ENCODE peak calls at places on chromosomes 11 and 22, in eight cellular contexts. One of them, this sample, is unnamed.
A peak's percentile ranks its signal among the peaks of the same experiment; 100 is the strongest.

GRCh38 chr11:100863080-100863581 is 176.0 kb downstream of the ARHGAP42 start:
- DNase-seq in chondrocyte: no peak
- DNase-seq in GM12865: peak; percentile 63
- DNase-seq in stimulated activated naive CD8-positive, alpha-beta T cell treated with anti-CD3 and anti-CD28 coated beads, Interleukin-15, Interleukin-2, amounts not matched to agents 100 U/mL and 50 U/mL, for 24 hours: no peak
- DNase-seq in skeletal muscle cell: peak; percentile 91
- DNase-seq in stimulated activated CD8-positive, alpha-beta memory T cell treated with anti-CD3 and anti-CD28 coated beads, Interleukin-15, amount 100 ng/mL, for 1 hour: no peak
- DNase-seq in smooth muscle cell of the brain vasculature: no peak
- DNase-seq in activated naive CD4-positive, alpha-beta T cell: no peak
- DNase-seq in this sample: peak; percentile 74

GRCh38 chr11:71428861-71429435 is 19.2 kb downstream of the DHCR7 start:
- DNase-seq in chondrocyte: no peak
- DNase-seq in skeletal muscle cell: no peak
- DNase-seq in activated naive CD4-positive, alpha-beta T cell: no peak
- DNase-seq in smooth muscle cell of the brain vasculature: no peak
- DNase-seq in stimulated activated CD8-positive, alpha-beta memory T cell treated with anti-CD3 and anti-CD28 coated beads, Interleukin-15, amount 100 ng/mL, for 1 hour: no peak
- DNase-seq in GM12865: no peak
- DNase-seq in stimulated activated naive CD8-positive, alpha-beta T cell treated with anti-CD3 and anti-CD28 coated beads, Interleukin-15, Interleukin-2, amounts not matched to agents 100 U/mL and 50 U/mL, for 24 hours: no peak
- DNase-seq in this sample: peak; percentile 92

GRCh38 chr11:14359573-14360031 is 619 bp upstream of the RRAS2 start:
- DNase-seq in activated naive CD4-positive, alpha-beta T cell: no peak
- DNase-seq in smooth muscle cell of the brain vasculature: no peak
- DNase-seq in stimulated activated CD8-positive, alpha-beta memory T cell treated with anti-CD3 and anti-CD28 coated beads, Interleukin-15, amount 100 ng/mL, for 1 hour: no peak
- DNase-seq in chondrocyte: no peak
- DNase-seq in stimulated activated naive CD8-positive, alpha-beta T cell treated with anti-CD3 and anti-CD28 coated beads, Interleukin-15, Interleukin-2, amounts not matched to agents 100 U/mL and 50 U/mL, for 24 hours: no peak
- DNase-seq in skeletal muscle cell: no peak
- DNase-seq in GM12865: no peak
- DNase-seq in this sample: no peak

GRCh38 chr11:13114566-13115465 is 105.7 kb downstream of the RASSF10 start:
- DNase-seq in GM12865: peak; percentile 54
- DNase-seq in stimulated activated CD8-positive, alpha-beta memory T cell treated with anti-CD3 and anti-CD28 coated beads, Interleukin-15, amount 100 ng/mL, for 1 hour: no peak
- DNase-seq in chondrocyte: no peak
- DNase-seq in stimulated activated naive CD8-positive, alpha-beta T cell treated with anti-CD3 and anti-CD28 coated beads, Interleukin-15, Interleukin-2, amounts not matched to agents 100 U/mL and 50 U/mL, for 24 hours: no peak
- DNase-seq in smooth muscle cell of the brain vasculature: no peak
- DNase-seq in skeletal muscle cell: no peak
- DNase-seq in activated naive CD4-positive, alpha-beta T cell: no peak
- DNase-seq in this sample: no peak

GRCh38 chr22:21984793-21985192 is 2.2 kb upstream of the TOP3B start:
- DNase-seq in stimulated activated naive CD8-positive, alpha-beta T cell treated with anti-CD3 and anti-CD28 coated beads, Interleukin-15, Interleukin-2, amounts not matched to agents 100 U/mL and 50 U/mL, for 24 hours: no peak
- DNase-seq in smooth muscle cell of the brain vasculature: no peak
- DNase-seq in chondrocyte: no peak
- DNase-seq in stimulated activated CD8-positive, alpha-beta memory T cell treated with anti-CD3 and anti-CD28 coated beads, Interleukin-15, amount 100 ng/mL, for 1 hour: no peak
- DNase-seq in activated naive CD4-positive, alpha-beta T cell: no peak
- DNase-seq in GM12865: peak; percentile 45
- DNase-seq in skeletal muscle cell: no peak
- DNase-seq in this sample: peak; percentile 58

GRCh38 chr11:27139742-27140141 is 99.1 kb downstream of the BBOX1 start:
- DNase-seq in activated naive CD4-positive, alpha-beta T cell: no peak
- DNase-seq in stimulated activated CD8-positive, alpha-beta memory T cell treated with anti-CD3 and anti-CD28 coated beads, Interleukin-15, amount 100 ng/mL, for 1 hour: no peak
- DNase-seq in chondrocyte: no peak
- DNase-seq in GM12865: no peak
- DNase-seq in skeletal muscle cell: no peak
- DNase-seq in smooth muscle cell of the brain vasculature: no peak
- DNase-seq in stimulated activated naive CD8-positive, alpha-beta T cell treated with anti-CD3 and anti-CD28 coated beads, Interleukin-15, Interleukin-2, amounts not matched to agents 100 U/mL and 50 U/mL, for 24 hours: no peak
- DNase-seq in this sample: no peak

GRCh38 chr22:24067587-24068376 is 56.7 kb downstream of the CABIN1 start:
- DNase-seq in stimulated activated CD8-positive, alpha-beta memory T cell treated with anti-CD3 and anti-CD28 coated beads, Interleukin-15, amount 100 ng/mL, for 1 hour: no peak
- DNase-seq in stimulated activated naive CD8-positive, alpha-beta T cell treated with anti-CD3 and anti-CD28 coated beads, Interleukin-15, Interleukin-2, amounts not matched to agents 100 U/mL and 50 U/mL, for 24 hours: no peak
- DNase-seq in smooth muscle cell of the brain vasculature: no peak
- DNase-seq in skeletal muscle cell: no peak
- DNase-seq in chondrocyte: no peak
- DNase-seq in activated naive CD4-positive, alpha-beta T cell: no peak
- DNase-seq in GM12865: no peak
- DNase-seq in this sample: no peak

GRCh38 chr11:107408762-107409200 is 48.8 kb downstream of the CWF19L2 start:
- DNase-seq in smooth muscle cell of the brain vasculature: no peak
- DNase-seq in GM12865: no peak
- DNase-seq in skeletal muscle cell: no peak
- DNase-seq in activated naive CD4-positive, alpha-beta T cell: no peak
- DNase-seq in stimulated activated CD8-positive, alpha-beta memory T cell treated with anti-CD3 and anti-CD28 coated beads, Interleukin-15, amount 100 ng/mL, for 1 hour: no peak
- DNase-seq in chondrocyte: no peak
- DNase-seq in stimulated activated naive CD8-positive, alpha-beta T cell treated with anti-CD3 and anti-CD28 coated beads, Interleukin-15, Interleukin-2, amounts not matched to agents 100 U/mL and 50 U/mL, for 24 hours: no peak
- DNase-seq in this sample: no peak

GRCh38 chr22:46803031-46803880 is 40.8 kb downstream of the TBC1D22A start:
- DNase-seq in smooth muscle cell of the brain vasculature: no peak
- DNase-seq in stimulated activated naive CD8-positive, alpha-beta T cell treated with anti-CD3 and anti-CD28 coated beads, Interleukin-15, Interleukin-2, amounts not matched to agents 100 U/mL and 50 U/mL, for 24 hours: peak; percentile 73
- DNase-seq in GM12865: peak; percentile 81
- DNase-seq in activated naive CD4-positive, alpha-beta T cell: peak; percentile 44
- DNase-seq in chondrocyte: no peak
- DNase-seq in skeletal muscle cell: no peak
- DNase-seq in stimulated activated CD8-positive, alpha-beta memory T cell treated with anti-CD3 and anti-CD28 coated beads, Interleukin-15, amount 100 ng/mL, for 1 hour: peak; percentile 39
- DNase-seq in this sample: no peak

GRCh38 chr22:46956498-46957215 is 194.2 kb downstream of the TBC1D22A start:
- DNase-seq in stimulated activated CD8-positive, alpha-beta memory T cell treated with anti-CD3 and anti-CD28 coated beads, Interleukin-15, amount 100 ng/mL, for 1 hour: no peak
- DNase-seq in skeletal muscle cell: no peak
- DNase-seq in chondrocyte: no peak
- DNase-seq in GM12865: no peak
- DNase-seq in activated naive CD4-positive, alpha-beta T cell: no peak
- DNase-seq in smooth muscle cell of the brain vasculature: no peak
- DNase-seq in stimulated activated naive CD8-positive, alpha-beta T cell treated with anti-CD3 and anti-CD28 coated beads, Interleukin-15, Interleukin-2, amounts not matched to agents 100 U/mL and 50 U/mL, for 24 hours: no peak
- DNase-seq in this sample: no peak

GRCh38 chr11:71332046-71332445 is 79.7 kb upstream of the SHANK2 start:
- DNase-seq in stimulated activated naive CD8-positive, alpha-beta T cell treated with anti-CD3 and anti-CD28 coated beads, Interleukin-15, Interleukin-2, amounts not matched to agents 100 U/mL and 50 U/mL, for 24 hours: no peak
- DNase-seq in stimulated activated CD8-positive, alpha-beta memory T cell treated with anti-CD3 and anti-CD28 coated beads, Interleukin-15, amount 100 ng/mL, for 1 hour: no peak
- DNase-seq in skeletal muscle cell: no peak
- DNase-seq in activated naive CD4-positive, alpha-beta T cell: no peak
- DNase-seq in GM12865: no peak
- DNase-seq in chondrocyte: no peak
- DNase-seq in smooth muscle cell of the brain vasculature: no peak
- DNase-seq in this sample: peak; percentile 61

GRCh38 chr11:30322826-30323710 is at the start of gene ARL14EP:
- DNase-seq in skeletal muscle cell: peak; percentile 90
- DNase-seq in stimulated activated naive CD8-positive, alpha-beta T cell treated with anti-CD3 and anti-CD28 coated beads, Interleukin-15, Interleukin-2, amounts not matched to agents 100 U/mL and 50 U/mL, for 24 hours: peak; percentile 88
- DNase-seq in stimulated activated CD8-positive, alpha-beta memory T cell treated with anti-CD3 and anti-CD28 coated beads, Interleukin-15, amount 100 ng/mL, for 1 hour: peak; percentile 77
- DNase-seq in activated naive CD4-positive, alpha-beta T cell: peak; percentile 73
- DNase-seq in GM12865: peak; percentile 98
- DNase-seq in chondrocyte: peak; percentile 98
- DNase-seq in smooth muscle cell of the brain vasculature: peak; percentile 90
- DNase-seq in this sample: peak; percentile 97

GRCh38 chr11:110071197-110071596 is 22.0 kb upstream of the ZC3H12C start:
- DNase-seq in chondrocyte: no peak
- DNase-seq in stimulated activated CD8-positive, alpha-beta memory T cell treated with anti-CD3 and anti-CD28 coated beads, Interleukin-15, amount 100 ng/mL, for 1 hour: no peak
- DNase-seq in activated naive CD4-positive, alpha-beta T cell: no peak
- DNase-seq in stimulated activated naive CD8-positive, alpha-beta T cell treated with anti-CD3 and anti-CD28 coated beads, Interleukin-15, Interleukin-2, amounts not matched to agents 100 U/mL and 50 U/mL, for 24 hours: no peak
- DNase-seq in GM12865: no peak
- DNase-seq in skeletal muscle cell: no peak
- DNase-seq in smooth muscle cell of the brain vasculature: no peak
- DNase-seq in this sample: no peak

GRCh38 chr11:79332017-79332416 is 108.8 kb downstream of the TENM4 start:
- DNase-seq in smooth muscle cell of the brain vasculature: no peak
- DNase-seq in stimulated activated naive CD8-positive, alpha-beta T cell treated with anti-CD3 and anti-CD28 coated beads, Interleukin-15, Interleukin-2, amounts not matched to agents 100 U/mL and 50 U/mL, for 24 hours: no peak
- DNase-seq in GM12865: no peak
- DNase-seq in activated naive CD4-positive, alpha-beta T cell: no peak
- DNase-seq in stimulated activated CD8-positive, alpha-beta memory T cell treated with anti-CD3 and anti-CD28 coated beads, Interleukin-15, amount 100 ng/mL, for 1 hour: no peak
- DNase-seq in skeletal muscle cell: no peak
- DNase-seq in chondrocyte: no peak
- DNase-seq in this sample: no peak

GRCh38 chr22:23183107-23183698 is 2.9 kb downstream of the BCR start:
- DNase-seq in stimulated activated CD8-positive, alpha-beta memory T cell treated with anti-CD3 and anti-CD28 coated beads, Interleukin-15, amount 100 ng/mL, for 1 hour: no peak
- DNase-seq in chondrocyte: no peak
- DNase-seq in skeletal muscle cell: peak; percentile 60
- DNase-seq in stimulated activated naive CD8-positive, alpha-beta T cell treated with anti-CD3 and anti-CD28 coated beads, Interleukin-15, Interleukin-2, amounts not matched to agents 100 U/mL and 50 U/mL, for 24 hours: no peak
- DNase-seq in smooth muscle cell of the brain vasculature: peak; percentile 43
- DNase-seq in activated naive CD4-positive, alpha-beta T cell: no peak
- DNase-seq in GM12865: no peak
- DNase-seq in this sample: no peak

GRCh38 chr11:105298174-105298573 is 158.6 kb upstream of the CARD18 start:
- DNase-seq in skeletal muscle cell: no peak
- DNase-seq in chondrocyte: no peak
- DNase-seq in GM12865: no peak
- DNase-seq in smooth muscle cell of the brain vasculature: no peak
- DNase-seq in activated naive CD4-positive, alpha-beta T cell: no peak
- DNase-seq in stimulated activated naive CD8-positive, alpha-beta T cell treated with anti-CD3 and anti-CD28 coated beads, Interleukin-15, Interleukin-2, amounts not matched to agents 100 U/mL and 50 U/mL, for 24 hours: no peak
- DNase-seq in stimulated activated CD8-positive, alpha-beta memory T cell treated with anti-CD3 and anti-CD28 coated beads, Interleukin-15, amount 100 ng/mL, for 1 hour: no peak
- DNase-seq in this sample: no peak

GRCh38 chr22:24474221-24474620 is 20.9 kb upstream of the UPB1 start:
- DNase-seq in GM12865: no peak
- DNase-seq in smooth muscle cell of the brain vasculature: peak; percentile 67
- DNase-seq in activated naive CD4-positive, alpha-beta T cell: no peak
- DNase-seq in stimulated activated CD8-positive, alpha-beta memory T cell treated with anti-CD3 and anti-CD28 coated beads, Interleukin-15, amount 100 ng/mL, for 1 hour: no peak
- DNase-seq in chondrocyte: no peak
- DNase-seq in stimulated activated naive CD8-positive, alpha-beta T cell treated with anti-CD3 and anti-CD28 coated beads, Interleukin-15, Interleukin-2, amounts not matched to agents 100 U/mL and 50 U/mL, for 24 hours: no peak
- DNase-seq in skeletal muscle cell: peak; percentile 46
- DNase-seq in this sample: no peak

GRCh38 chr22:19506212-19506611 is 18.0 kb downstream of the CLDN5 start:
- DNase-seq in chondrocyte: peak; percentile 84
- DNase-seq in activated naive CD4-positive, alpha-beta T cell: no peak
- DNase-seq in GM12865: no peak
- DNase-seq in skeletal muscle cell: no peak
- DNase-seq in stimulated activated naive CD8-positive, alpha-beta T cell treated with anti-CD3 and anti-CD28 coated beads, Interleukin-15, Interleukin-2, amounts not matched to agents 100 U/mL and 50 U/mL, for 24 hours: no peak
- DNase-seq in stimulated activated CD8-positive, alpha-beta memory T cell treated with anti-CD3 and anti-CD28 coated beads, Interleukin-15, amount 100 ng/mL, for 1 hour: no peak
- DNase-seq in smooth muscle cell of the brain vasculature: no peak
- DNase-seq in this sample: peak; percentile 48

GRCh38 chr22:46250783-46251125 is 661 bp upstream of the CDPF1 start:
- DNase-seq in GM12865: no peak
- DNase-seq in skeletal muscle cell: no peak
- DNase-seq in stimulated activated naive CD8-positive, alpha-beta T cell treated with anti-CD3 and anti-CD28 coated beads, Interleukin-15, Interleukin-2, amounts not matched to agents 100 U/mL and 50 U/mL, for 24 hours: peak; percentile 27
- DNase-seq in smooth muscle cell of the brain vasculature: no peak
- DNase-seq in stimulated activated CD8-positive, alpha-beta memory T cell treated with anti-CD3 and anti-CD28 coated beads, Interleukin-15, amount 100 ng/mL, for 1 hour: no peak
- DNase-seq in chondrocyte: no peak
- DNase-seq in activated naive CD4-positive, alpha-beta T cell: no peak
- DNase-seq in this sample: no peak

GRCh38 chr22:38219644-38220043 is 17.9 kb downstream of the MAFF start:
- DNase-seq in stimulated activated CD8-positive, alpha-beta memory T cell treated with anti-CD3 and anti-CD28 coated beads, Interleukin-15, amount 100 ng/mL, for 1 hour: no peak
- DNase-seq in smooth muscle cell of the brain vasculature: no peak
- DNase-seq in activated naive CD4-positive, alpha-beta T cell: no peak
- DNase-seq in chondrocyte: no peak
- DNase-seq in stimulated activated naive CD8-positive, alpha-beta T cell treated with anti-CD3 and anti-CD28 coated beads, Interleukin-15, Interleukin-2, amounts not matched to agents 100 U/mL and 50 U/mL, for 24 hours: no peak
- DNase-seq in skeletal muscle cell: no peak
- DNase-seq in GM12865: no peak
- DNase-seq in this sample: no peak

GRCh38 chr11:47391711-47392432 is 13.5 kb upstream of the SPI1 start:
- DNase-seq in stimulated activated CD8-positive, alpha-beta memory T cell treated with anti-CD3 and anti-CD28 coated beads, Interleukin-15, amount 100 ng/mL, for 1 hour: no peak
- DNase-seq in activated naive CD4-positive, alpha-beta T cell: no peak
- DNase-seq in chondrocyte: no peak
- DNase-seq in skeletal muscle cell: no peak
- DNase-seq in GM12865: no peak
- DNase-seq in stimulated activated naive CD8-positive, alpha-beta T cell treated with anti-CD3 and anti-CD28 coated beads, Interleukin-15, Interleukin-2, amounts not matched to agents 100 U/mL and 50 U/mL, for 24 hours: no peak
- DNase-seq in smooth muscle cell of the brain vasculature: no peak
- DNase-seq in this sample: peak; percentile 81

GRCh38 chr11:2862950-2863618 is 22.5 kb downstream of the CDKN1C start:
- DNase-seq in smooth muscle cell of the brain vasculature: no peak
- DNase-seq in activated naive CD4-positive, alpha-beta T cell: no peak
- DNase-seq in stimulated activated naive CD8-positive, alpha-beta T cell treated with anti-CD3 and anti-CD28 coated beads, Interleukin-15, Interleukin-2, amounts not matched to agents 100 U/mL and 50 U/mL, for 24 hours: peak; percentile 29
- DNase-seq in chondrocyte: no peak
- DNase-seq in skeletal muscle cell: no peak
- DNase-seq in stimulated activated CD8-positive, alpha-beta memory T cell treated with anti-CD3 and anti-CD28 coated beads, Interleukin-15, amount 100 ng/mL, for 1 hour: no peak
- DNase-seq in GM12865: no peak
- DNase-seq in this sample: no peak

GRCh38 chr11:62921573-62922188 is 518 bp upstream of the CHRM1 start:
- DNase-seq in skeletal muscle cell: no peak
- DNase-seq in activated naive CD4-positive, alpha-beta T cell: no peak
- DNase-seq in stimulated activated naive CD8-positive, alpha-beta T cell treated with anti-CD3 and anti-CD28 coated beads, Interleukin-15, Interleukin-2, amounts not matched to agents 100 U/mL and 50 U/mL, for 24 hours: no peak
- DNase-seq in GM12865: no peak
- DNase-seq in smooth muscle cell of the brain vasculature: no peak
- DNase-seq in chondrocyte: peak; percentile 80
- DNase-seq in stimulated activated CD8-positive, alpha-beta memory T cell treated with anti-CD3 and anti-CD28 coated beads, Interleukin-15, amount 100 ng/mL, for 1 hour: no peak
- DNase-seq in this sample: no peak

GRCh38 chr11:86807356-86807755 is 7.0 kb downstream of the PRSS23 start:
- DNase-seq in stimulated activated naive CD8-positive, alpha-beta T cell treated with anti-CD3 and anti-CD28 coated beads, Interleukin-15, Interleukin-2, amounts not matched to agents 100 U/mL and 50 U/mL, for 24 hours: no peak
- DNase-seq in chondrocyte: no peak
- DNase-seq in stimulated activated CD8-positive, alpha-beta memory T cell treated with anti-CD3 and anti-CD28 coated beads, Interleukin-15, amount 100 ng/mL, for 1 hour: no peak
- DNase-seq in GM12865: no peak
- DNase-seq in smooth muscle cell of the brain vasculature: no peak
- DNase-seq in activated naive CD4-positive, alpha-beta T cell: no peak
- DNase-seq in skeletal muscle cell: no peak
- DNase-seq in this sample: no peak

GRCh38 chr22:49660794-49661781 is 166.6 kb downstream of the BRD1 start:
- DNase-seq in skeletal muscle cell: no peak
- DNase-seq in stimulated activated CD8-positive, alpha-beta memory T cell treated with anti-CD3 and anti-CD28 coated beads, Interleukin-15, amount 100 ng/mL, for 1 hour: no peak
- DNase-seq in activated naive CD4-positive, alpha-beta T cell: no peak
- DNase-seq in stimulated activated naive CD8-positive, alpha-beta T cell treated with anti-CD3 and anti-CD28 coated beads, Interleukin-15, Interleukin-2, amounts not matched to agents 100 U/mL and 50 U/mL, for 24 hours: peak; percentile 30
- DNase-seq in chondrocyte: no peak
- DNase-seq in smooth muscle cell of the brain vasculature: no peak
- DNase-seq in GM12865: no peak
- DNase-seq in this sample: no peak

GRCh38 chr11:71251159-71251721 is 1.1 kb downstream of the SHANK2 start:
- DNase-seq in smooth muscle cell of the brain vasculature: no peak
- DNase-seq in stimulated activated naive CD8-positive, alpha-beta T cell treated with anti-CD3 and anti-CD28 coated beads, Interleukin-15, Interleukin-2, amounts not matched to agents 100 U/mL and 50 U/mL, for 24 hours: no peak
- DNase-seq in GM12865: no peak
- DNase-seq in activated naive CD4-positive, alpha-beta T cell: no peak
- DNase-seq in stimulated activated CD8-positive, alpha-beta memory T cell treated with anti-CD3 and anti-CD28 coated beads, Interleukin-15, amount 100 ng/mL, for 1 hour: no peak
- DNase-seq in chondrocyte: no peak
- DNase-seq in skeletal muscle cell: no peak
- DNase-seq in this sample: peak; percentile 74

GRCh38 chr11:112128483-112129121 is 35.3 kb downstream of the IL18 start:
- DNase-seq in skeletal muscle cell: peak; percentile 65
- DNase-seq in stimulated activated CD8-positive, alpha-beta memory T cell treated with anti-CD3 and anti-CD28 coated beads, Interleukin-15, amount 100 ng/mL, for 1 hour: no peak
- DNase-seq in smooth muscle cell of the brain vasculature: peak; percentile 33
- DNase-seq in activated naive CD4-positive, alpha-beta T cell: no peak
- DNase-seq in chondrocyte: no peak
- DNase-seq in stimulated activated naive CD8-positive, alpha-beta T cell treated with anti-CD3 and anti-CD28 coated beads, Interleukin-15, Interleukin-2, amounts not matched to agents 100 U/mL and 50 U/mL, for 24 hours: no peak
- DNase-seq in GM12865: no peak
- DNase-seq in this sample: peak; percentile 88

GRCh38 chr11:62104816-62105610 is 18.8 kb upstream of the INCENP start:
- DNase-seq in chondrocyte: no peak
- DNase-seq in activated naive CD4-positive, alpha-beta T cell: no peak
- DNase-seq in stimulated activated CD8-positive, alpha-beta memory T cell treated with anti-CD3 and anti-CD28 coated beads, Interleukin-15, amount 100 ng/mL, for 1 hour: no peak
- DNase-seq in skeletal muscle cell: no peak
- DNase-seq in stimulated activated naive CD8-positive, alpha-beta T cell treated with anti-CD3 and anti-CD28 coated beads, Interleukin-15, Interleukin-2, amounts not matched to agents 100 U/mL and 50 U/mL, for 24 hours: no peak
- DNase-seq in smooth muscle cell of the brain vasculature: no peak
- DNase-seq in GM12865: no peak
- DNase-seq in this sample: no peak

GRCh38 chr11:69537126-69537525 is 55.7 kb downstream of the LINC01488 start:
- DNase-seq in skeletal muscle cell: no peak
- DNase-seq in stimulated activated naive CD8-positive, alpha-beta T cell treated with anti-CD3 and anti-CD28 coated beads, Interleukin-15, Interleukin-2, amounts not matched to agents 100 U/mL and 50 U/mL, for 24 hours: no peak
- DNase-seq in activated naive CD4-positive, alpha-beta T cell: no peak
- DNase-seq in stimulated activated CD8-positive, alpha-beta memory T cell treated with anti-CD3 and anti-CD28 coated beads, Interleukin-15, amount 100 ng/mL, for 1 hour: no peak
- DNase-seq in GM12865: no peak
- DNase-seq in smooth muscle cell of the brain vasculature: no peak
- DNase-seq in chondrocyte: peak; percentile 72
- DNase-seq in this sample: peak; percentile 73

GRCh38 chr22:27397036-27397947 is 404.3 kb downstream of the MN1 start:
- DNase-seq in stimulated activated naive CD8-positive, alpha-beta T cell treated with anti-CD3 and anti-CD28 coated beads, Interleukin-15, Interleukin-2, amounts not matched to agents 100 U/mL and 50 U/mL, for 24 hours: no peak
- DNase-seq in smooth muscle cell of the brain vasculature: no peak
- DNase-seq in GM12865: no peak
- DNase-seq in activated naive CD4-positive, alpha-beta T cell: no peak
- DNase-seq in chondrocyte: no peak
- DNase-seq in stimulated activated CD8-positive, alpha-beta memory T cell treated with anti-CD3 and anti-CD28 coated beads, Interleukin-15, amount 100 ng/mL, for 1 hour: no peak
- DNase-seq in skeletal muscle cell: no peak
- DNase-seq in this sample: no peak

GRCh38 chr22:29790061-29790460 is 22.9 kb downstream of the UQCR10 start:
- DNase-seq in skeletal muscle cell: no peak
- DNase-seq in smooth muscle cell of the brain vasculature: no peak
- DNase-seq in chondrocyte: no peak
- DNase-seq in stimulated activated CD8-positive, alpha-beta memory T cell treated with anti-CD3 and anti-CD28 coated beads, Interleukin-15, amount 100 ng/mL, for 1 hour: no peak
- DNase-seq in stimulated activated naive CD8-positive, alpha-beta T cell treated with anti-CD3 and anti-CD28 coated beads, Interleukin-15, Interleukin-2, amounts not matched to agents 100 U/mL and 50 U/mL, for 24 hours: no peak
- DNase-seq in GM12865: no peak
- DNase-seq in activated naive CD4-positive, alpha-beta T cell: no peak
- DNase-seq in this sample: no peak

GRCh38 chr11:69467646-69468045 is 13.8 kb upstream of the LINC01488 start:
- DNase-seq in smooth muscle cell of the brain vasculature: no peak
- DNase-seq in GM12865: peak; percentile 40
- DNase-seq in skeletal muscle cell: no peak
- DNase-seq in chondrocyte: peak; percentile 41
- DNase-seq in stimulated activated naive CD8-positive, alpha-beta T cell treated with anti-CD3 and anti-CD28 coated beads, Interleukin-15, Interleukin-2, amounts not matched to agents 100 U/mL and 50 U/mL, for 24 hours: no peak
- DNase-seq in stimulated activated CD8-positive, alpha-beta memory T cell treated with anti-CD3 and anti-CD28 coated beads, Interleukin-15, amount 100 ng/mL, for 1 hour: no peak
- DNase-seq in activated naive CD4-positive, alpha-beta T cell: no peak
- DNase-seq in this sample: peak; percentile 47

GRCh38 chr22:33658775-33659174 is 261.5 kb downstream of the LARGE1 start:
- DNase-seq in activated naive CD4-positive, alpha-beta T cell: no peak
- DNase-seq in GM12865: no peak
- DNase-seq in chondrocyte: no peak
- DNase-seq in stimulated activated naive CD8-positive, alpha-beta T cell treated with anti-CD3 and anti-CD28 coated beads, Interleukin-15, Interleukin-2, amounts not matched to agents 100 U/mL and 50 U/mL, for 24 hours: no peak
- DNase-seq in smooth muscle cell of the brain vasculature: no peak
- DNase-seq in stimulated activated CD8-positive, alpha-beta memory T cell treated with anti-CD3 and anti-CD28 coated beads, Interleukin-15, amount 100 ng/mL, for 1 hour: no peak
- DNase-seq in skeletal muscle cell: peak; percentile 12
- DNase-seq in this sample: no peak

GRCh38 chr11:34929794-34930763 is 13.7 kb downstream of the PDHX start:
- DNase-seq in stimulated activated naive CD8-positive, alpha-beta T cell treated with anti-CD3 and anti-CD28 coated beads, Interleukin-15, Interleukin-2, amounts not matched to agents 100 U/mL and 50 U/mL, for 24 hours: no peak
- DNase-seq in stimulated activated CD8-positive, alpha-beta memory T cell treated with anti-CD3 and anti-CD28 coated beads, Interleukin-15, amount 100 ng/mL, for 1 hour: no peak
- DNase-seq in chondrocyte: no peak
- DNase-seq in activated naive CD4-positive, alpha-beta T cell: no peak
- DNase-seq in skeletal muscle cell: no peak
- DNase-seq in smooth muscle cell of the brain vasculature: no peak
- DNase-seq in GM12865: no peak
- DNase-seq in this sample: no peak